ENCODE peak calls at places on chromosomes 2 and 18, in seven cellular contexts. S is Peyer's patch, E is fibroblast of lung, J is sigmoid colon, T is endothelial cell of umbilical vein, Y is stomach, A is SJSA1. U is an unnamed sample.

GRCh38 chr2:128261245-128262128 is 57.2 kb downstream of the HS6ST1 start:
- DNase-seq in S (no peak), E (no peak), J (no peak), T (no peak), Y (no peak), A (peak; percentile 42), U (peak; percentile 42)

GRCh38 chr18:45764000-45764686 is 40.2 kb downstream of the SLC14A1 start:
- DNase-seq in S (no peak), E (no peak), J (no peak), T (peak; percentile 80), Y (no peak), A (no peak), U (no peak)

GRCh38 chr2:101396352-101396717 is 9.0 kb upstream of the CREG2 start:
- DNase-seq in S (no peak), E (peak; percentile 96), J (no peak), T (peak; percentile 89), Y (no peak), A (peak; percentile 80), U (no peak)

GRCh38 chr2:127415593-127416485 is 2.4 kb upstream of the PROC start:
- DNase-seq in S (peak; percentile 94), E (peak; percentile 36), J (no peak), T (peak; percentile 58), Y (peak; percentile 87), A (no peak), U (peak; percentile 48)

GRCh38 chr2:121293450-121294325 is 8.7 kb upstream of the TFCP2L1 start:
- DNase-seq in S (peak; percentile 82), E (no peak), J (no peak), T (no peak), Y (peak; percentile 93), A (no peak), U (no peak)

GRCh38 chr18:55501594-55502345 is 86.2 kb downstream of the TCF4 start:
- DNase-seq in S (no peak), E (peak; percentile 83), J (no peak), T (peak; percentile 59), Y (no peak), A (no peak), U (no peak)

GRCh38 chr18:59861963-59862819 is 37.6 kb upstream of the PMAIP1 start:
- DNase-seq in S (no peak), E (no peak), J (no peak), T (no peak), Y (no peak), A (no peak), U (no peak)

GRCh38 chr18:40197711-40198110 is 1757.3 kb upstream of the PIK3C3 start:
- DNase-seq in S (no peak), E (no peak), J (no peak), T (no peak), Y (no peak), A (no peak), U (no peak)

GRCh38 chr2:10256031-10256524 is 46.6 kb upstream of the HPCAL1 start:
- DNase-seq in S (peak; percentile 42), E (no peak), J (peak; percentile 39), T (no peak), Y (no peak), A (no peak), U (no peak)

GRCh38 chr2:238965371-238966273 is 117.7 kb downstream of the TWIST2 start:
- DNase-seq in S (no peak), E (no peak), J (peak; percentile 62), T (no peak), Y (no peak), A (peak; percentile 40), U (no peak)

GRCh38 chr2:238852186-238852869 is 4.4 kb downstream of the TWIST2 start:
- DNase-seq in S (no peak), E (no peak), J (no peak), T (no peak), Y (no peak), A (no peak), U (no peak)

GRCh38 chr2:27356056-27356381 is 545 bp downstream of the GTF3C2 start:
- DNase-seq in S (peak; percentile 76), E (peak; percentile 52), J (peak; percentile 70), T (peak; percentile 77), Y (peak; percentile 43), A (peak; percentile 56), U (peak; percentile 74)

GRCh38 chr2:29011650-29012060 is 30.6 kb downstream of the TOGARAM2 start:
- DNase-seq in S (no peak), E (peak; percentile 51), J (no peak), T (no peak), Y (peak; percentile 76), A (no peak), U (peak; percentile 99)

GRCh38 chr18:76364282-76365259 is 130.5 kb downstream of the ZNF516 start:
- DNase-seq in S (no peak), E (no peak), J (no peak), T (no peak), Y (no peak), A (no peak), U (no peak)

GRCh38 chr2:132804045-132804444 is 134.0 kb upstream of the LYPD1 start:
- DNase-seq in S (no peak), E (peak; percentile 80), J (no peak), T (peak; percentile 4), Y (no peak), A (peak; percentile 61), U (no peak)

GRCh38 chr2:8662239-8662879 is 19.5 kb upstream of the ID2 start:
- DNase-seq in S (no peak), E (peak; percentile 87), J (no peak), T (no peak), Y (no peak), A (peak; percentile 90), U (no peak)

GRCh38 chr2:162013514-162014205 is 60.4 kb downstream of the DPP4 start:
- DNase-seq in S (no peak), E (no peak), J (no peak), T (peak; percentile 58), Y (no peak), A (no peak), U (no peak)

GRCh38 chr2:24659862-24660261 is 133.3 kb downstream of the PTRHD1 start:
- DNase-seq in S (no peak), E (no peak), J (no peak), T (no peak), Y (no peak), A (no peak), U (no peak)

GRCh38 chr2:53131416-53131815 is 636.2 kb upstream of the CHAC2 start:
- DNase-seq in S (no peak), E (peak; percentile 84), J (no peak), T (no peak), Y (no peak), A (no peak), U (peak; percentile 22)

GRCh38 chr2:46829240-46829970 is 86.2 kb downstream of the MCFD2 start:
- DNase-seq in S (no peak), E (no peak), J (no peak), T (no peak), Y (no peak), A (peak; percentile 33), U (no peak)

GRCh38 chr2:32403782-32404181 is 47.0 kb downstream of the BIRC6 start:
- DNase-seq in S (no peak), E (no peak), J (no peak), T (no peak), Y (no peak), A (no peak), U (no peak)
- H3K36me3 ChIP-seq in S (no peaks in the 10 kb centered on the region), E (no peaks in the 10 kb centered on the region), J (peaks cover 7% of the 10 kb centered on the region), T (peaks cover 24% of the 10 kb centered on the region), Y (peaks cover 10% of the 10 kb centered on the region), A (peaks cover 60% of the 10 kb centered on the region), U (peaks cover 54% of the 10 kb centered on the region)

GRCh38 chr2:171430516-171431410 is 3.0 kb downstream of the METTL8 start:
- DNase-seq in S (no peak), E (no peak), J (no peak), T (no peak), Y (no peak), A (no peak), U (no peak)
- H3K9me3 ChIP-seq in S (no peaks in the 10 kb centered on the region), E (no peaks in the 10 kb centered on the region), J (no peaks in the 10 kb centered on the region), T (no peaks in the 10 kb centered on the region), Y (no peaks in the 10 kb centered on the region), A (peaks cover under 1% of the 10 kb centered on the region), U (no peaks in the 10 kb centered on the region)

GRCh38 chr2:218780851-218781690 is 876 bp upstream of the CYP27A1 start:
- DNase-seq in S (no peak), E (no peak), J (no peak), T (no peak), Y (no peak), A (no peak), U (no peak)
- H3K27ac ChIP-seq in S (peak overlapping the region; percentile 87), E (no peak overlapping the region), J (peak overlapping the region; percentile 80), T (no peak overlapping the region), Y (peak overlapping the region; percentile 68), A (no peak overlapping the region), U (peak overlapping the region; percentile 55)

GRCh38 chr2:201777043-201777442 is 3.7 kb downstream of the ALS2 start:
- DNase-seq in S (no peak), E (no peak), J (no peak), T (no peak), Y (no peak), A (no peak), U (no peak)
- H3K36me3 ChIP-seq in S (no peaks in the 10 kb centered on the region), E (no peaks in the 10 kb centered on the region), J (no peaks in the 10 kb centered on the region), T (no peaks in the 10 kb centered on the region), Y (no peaks in the 10 kb centered on the region), A (peaks cover 4% of the 10 kb centered on the region), U (no peaks in the 10 kb centered on the region)

DNA sequence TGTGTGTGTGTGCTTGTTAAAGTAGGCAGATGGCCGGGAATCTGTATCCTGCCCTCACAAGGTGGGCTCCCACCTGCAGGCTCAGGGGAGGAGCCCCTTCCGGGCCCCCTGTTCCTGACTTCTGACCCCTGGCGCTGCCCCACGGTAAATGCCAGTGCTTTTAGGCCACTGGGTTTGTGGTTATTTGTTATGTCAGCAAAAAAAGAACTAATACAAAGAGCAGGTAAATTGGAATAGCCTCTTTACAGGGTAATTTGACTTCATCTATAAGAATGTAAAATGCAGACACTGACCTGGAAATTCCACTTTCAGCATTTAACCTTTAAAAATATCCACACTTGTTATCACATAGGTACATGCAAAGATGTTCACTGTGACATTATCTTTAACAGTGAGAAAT is 44.2 kb downstream of the RTP5 start:
- DNase-seq in S (no peak), E (no peak), J (no peak), T (no peak), Y (no peak), A (no peak), U (no peak)
- H3K9me3 ChIP-seq in S (no peaks in the 10 kb centered on the region), E (no peaks in the 10 kb centered on the region), J (no peaks in the 10 kb centered on the region), T (no peaks in the 10 kb centered on the region), Y (peaks cover 11% of the 10 kb centered on the region), A (no peaks in the 10 kb centered on the region), U (no peaks in the 10 kb centered on the region)

DNA sequence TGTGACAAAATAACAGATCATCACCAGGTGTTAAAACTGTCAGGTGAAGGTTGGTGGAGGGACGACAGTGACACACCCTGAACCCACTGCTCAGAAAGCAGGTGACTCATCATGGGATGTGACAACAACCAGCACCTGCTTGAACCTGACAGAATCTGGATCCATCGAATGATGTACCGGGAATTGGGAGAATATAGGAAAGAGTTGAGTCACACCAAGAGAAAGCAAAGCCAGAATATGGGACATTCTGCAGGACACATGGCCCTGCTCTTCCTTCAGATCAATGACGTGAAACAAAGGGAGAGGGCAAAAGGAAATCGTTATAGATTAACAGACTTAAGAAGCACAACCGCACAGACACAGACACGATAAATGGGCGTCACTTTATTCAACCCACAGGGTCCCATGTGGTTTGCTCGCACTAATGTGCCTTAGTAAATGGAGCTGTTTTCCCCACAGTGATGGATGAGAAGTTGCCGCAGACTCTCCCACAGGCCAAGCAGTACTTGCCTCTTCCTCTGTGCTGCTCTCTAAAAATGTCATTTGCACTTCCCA is 100.1 kb downstream of the CRACDL start:
- DNase-seq in S (no peak), E (no peak), J (no peak), T (no peak), Y (no peak), A (no peak), U (no peak)
- H3K27ac ChIP-seq in S (peak overlapping the region; percentile 10), E (no peak overlapping the region), J (no peak overlapping the region), T (no peak overlapping the region), Y (no peak overlapping the region), A (no peak overlapping the region), U (no peak overlapping the region)

U was measured in SJCRH30.